ENCODE peak calls at places on chromosomes 6 and 20, in six cellular contexts. W is A673, R is cardiac muscle cell, D is WERI-Rb-1, J is heart left ventricle, C is fibroblast of the aortic adventitia. K is an unnamed sample.

GRCh38 chr6:53210821-53211220 is 62.2 kb upstream of the GCM1 start:
- DNase-seq in D (no peak), R (no peak), W (no peak), C (no peak), J (no peak), K (no peak)

GRCh38 chr6:39707962-39708683 is 17.1 kb downstream of the KIF6 start:
- DNase-seq in R (no peak), C (no peak), D (no peak), W (no peak), J (no peak), K (peak)

GRCh38 chr6:46684771-46685170 is 2.9 kb upstream of the TDRD6 start:
- DNase-seq in W (no peak), C (peak), D (no peak), J (no peak), R (no peak), K (peak)

GRCh38 chr20:3090565-3090964 is 6.0 kb upstream of the AVP start:
- DNase-seq in D (no peak), C (no peak), W (no peak), J (no peak), R (no peak), K (no peak)

GRCh38 chr20:50405915-50406609 is 104.1 kb upstream of the PTPN1 start:
- DNase-seq in D (no peak), C (no peak), R (no peak), J (no peak), W (no peak), K (no peak)

GRCh38 chr6:155528982-155529453 is 73.4 kb upstream of the NOX3 start:
- DNase-seq in W (peak), D (no peak), C (peak), R (no peak), J (no peak), K (peak)

GRCh38 chr6:90187437-90188049 is 109.1 kb downstream of the BACH2 start:
- DNase-seq in C (no peak), R (peak), D (no peak), J (no peak), W (peak), K (no peak)

GRCh38 chr20:45359406-45360148 is 3.4 kb upstream of the SYS1 start:
- DNase-seq in C (peak), R (no peak), W (no peak), J (no peak), D (no peak), K (peak)

GRCh38 chr20:61105395-61105794 is 146.7 kb upstream of the CDH4 start:
- DNase-seq in R (no peak), J (no peak), W (no peak), C (no peak), D (no peak), K (no peak)

GRCh38 chr6:81735756-81736380 is 16.6 kb downstream of the TENT5A start:
- DNase-seq in R (no peak), W (no peak), J (no peak), D (no peak), C (no peak), K (peak)

GRCh38 chr6:90000864-90001731 is 106.8 kb downstream of the GJA10 start:
- DNase-seq in D (peak), J (no peak), C (no peak), W (peak), R (no peak), K (peak)

GRCh38 chr6:170291271-170292110 is 613 bp upstream of the DLL1 start:
- DNase-seq in C (no peak), R (peak), J (peak), D (peak), W (peak), K (peak)

GRCh38 chr6:45438849-45439406 is 61.2 kb upstream of the SUPT3H start:
- DNase-seq in C (peak), R (no peak), W (no peak), J (no peak), D (no peak), K (peak)

GRCh38 chr6:115356371-115356770 is 704.3 kb downstream of the FRK start:
- DNase-seq in D (no peak), W (no peak), J (no peak), R (no peak), C (no peak), K (no peak)

GRCh38 chr6:142975272-142975805 is 30.4 kb upstream of the HIVEP2 start:
- DNase-seq in W (no peak), D (no peak), J (no peak), R (no peak), C (no peak), K (no peak)

GRCh38 chr6:166488081-166488685 is 98.3 kb downstream of the RAMACL start:
- DNase-seq in R (no peak), C (peak), W (peak), J (peak), D (peak), K (peak)

GRCh38 chr6:118932421-118932820 is 2.5 kb downstream of the MCM9 start:
- DNase-seq in J (no peak), D (no peak), R (no peak), C (no peak), W (no peak), K (no peak)

GRCh38 chr6:118934461-118935330 is at the start of gene MCM9:
- DNase-seq in J (peak), W (peak), R (peak), D (peak), C (peak), K (peak)

GRCh38 chr6:118936304-118936703 is 1.3 kb upstream of the MCM9 start:
- DNase-seq in J (no peak), W (no peak), C (no peak), R (no peak), D (no peak), K (no peak)

GRCh38 chr6:118935331-118935668 is 341 bp upstream of the MCM9 start:
- DNase-seq in J (no peak), R (no peak), C (no peak), D (no peak), W (no peak), K (no peak)

GRCh38 chr6:118933855-118934460 is 1.0 kb downstream of the MCM9 start:
- DNase-seq in C (no peak), D (no peak), J (no peak), R (no peak), W (no peak), K (no peak)
- H3K4me3 ChIP-seq in C (peak), D (peak), J (peak), R (peak), W (peak), K (peak)

DNA sequence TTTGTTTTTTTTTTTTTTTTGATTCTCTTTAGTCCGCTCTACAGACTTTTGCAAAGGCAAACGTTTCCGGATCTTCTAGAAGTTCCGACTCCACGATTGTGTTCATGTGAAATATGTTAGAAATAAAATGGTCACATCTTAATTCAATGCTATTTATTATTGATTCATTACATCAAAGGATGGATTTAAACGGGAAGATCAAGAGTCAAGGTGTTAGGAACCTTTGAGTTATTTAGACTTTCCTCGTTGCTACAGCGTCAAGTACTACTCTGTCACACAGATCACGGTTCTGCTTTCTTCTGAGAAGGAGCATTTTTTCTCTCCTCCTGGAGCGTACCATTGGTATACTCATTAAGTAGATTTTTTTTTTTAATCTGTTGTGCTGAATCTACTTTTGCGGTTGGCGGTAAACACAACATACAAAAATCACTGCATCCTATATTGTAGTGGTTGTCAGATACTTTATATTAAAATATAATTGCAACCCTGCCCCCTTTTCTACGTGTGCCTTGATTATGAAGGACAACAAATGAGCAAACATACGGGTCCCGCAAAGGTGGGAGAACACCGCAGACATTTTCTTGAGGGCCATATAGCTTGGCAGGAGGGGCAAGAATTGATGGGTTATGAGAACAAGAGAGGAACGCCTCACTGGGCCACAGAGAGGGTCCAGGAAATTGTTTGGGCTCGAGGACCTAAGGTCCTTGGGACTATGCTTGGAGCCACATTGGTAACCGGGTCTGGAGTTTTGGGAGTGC is 17.5 kb downstream of the HMGN4 start:
- DNase-seq in R (no peak), D (no peak), W (peak), C (no peak), J (no peak), K (no peak)
- H3K4me3 ChIP-seq in R (peak), D (no peak), W (peak), C (peak), J (no peak), K (peak)

GRCh38 chr20:62876826-62877728 is 15.5 kb upstream of the TCFL5 start:
- DNase-seq in R (no peak), D (no peak), J (peak), C (peak), W (no peak), K (peak)
- H3K4me3 ChIP-seq in R (no peak), D (no peak), J (no peak), C (no peak), W (no peak), K (no peak)

DNA sequence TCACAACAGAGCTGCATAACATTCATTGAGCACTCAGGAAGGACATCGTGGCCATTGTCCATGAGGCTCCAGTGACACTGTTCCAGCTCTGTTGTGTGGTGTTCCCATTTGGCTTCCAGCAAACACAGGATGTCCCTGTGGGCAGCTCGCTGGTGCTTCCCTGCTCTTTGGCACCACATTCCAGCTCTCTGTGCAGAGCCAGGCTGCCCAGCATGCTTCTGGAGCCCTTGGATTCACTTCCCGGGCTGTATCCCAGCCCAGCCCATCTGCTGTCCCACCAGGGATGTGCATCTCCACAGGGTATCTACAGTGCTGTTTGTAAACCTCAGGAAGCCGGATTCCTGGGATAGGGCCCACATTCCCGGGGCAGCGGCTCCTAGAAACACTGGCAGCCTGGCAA is 57.2 kb downstream of the CTCFL start:
- DNase-seq in J (no peak), C (peak), D (no peak), W (no peak), R (no peak), K (no peak)
- H3K4me3 ChIP-seq in J (no peak), C (no peak), D (no peak), W (no peak), R (no peak), K (no peak)

GRCh38 chr6:54632984-54633565 is 213.5 kb upstream of the FAM83B start:
- DNase-seq in W (no peak), J (no peak), C (no peak), D (peak), R (no peak), K (no peak)

GRCh38 chr6:54629132-54629531 is 217.4 kb upstream of the FAM83B start:
- DNase-seq in J (no peak), W (no peak), C (no peak), R (no peak), D (no peak), K (no peak)

GRCh38 chr6:54633601-54634000 is 213.0 kb upstream of the FAM83B start:
- DNase-seq in D (no peak), J (no peak), R (no peak), W (no peak), C (no peak), K (no peak)
- H3K4me3 ChIP-seq in D (no peak), J (no peak), R (no peak), W (no peak), C (no peak), K (no peak)

GRCh38 chr6:13303668-13304017 is 24.7 kb downstream of the TBC1D7 start:
- DNase-seq in W (peak), C (peak), D (peak), R (peak), J (peak), K (peak)
- H3K4me3 ChIP-seq in W (peak), C (no peak), D (no peak), R (no peak), J (no peak), K (no peak)

DNA sequence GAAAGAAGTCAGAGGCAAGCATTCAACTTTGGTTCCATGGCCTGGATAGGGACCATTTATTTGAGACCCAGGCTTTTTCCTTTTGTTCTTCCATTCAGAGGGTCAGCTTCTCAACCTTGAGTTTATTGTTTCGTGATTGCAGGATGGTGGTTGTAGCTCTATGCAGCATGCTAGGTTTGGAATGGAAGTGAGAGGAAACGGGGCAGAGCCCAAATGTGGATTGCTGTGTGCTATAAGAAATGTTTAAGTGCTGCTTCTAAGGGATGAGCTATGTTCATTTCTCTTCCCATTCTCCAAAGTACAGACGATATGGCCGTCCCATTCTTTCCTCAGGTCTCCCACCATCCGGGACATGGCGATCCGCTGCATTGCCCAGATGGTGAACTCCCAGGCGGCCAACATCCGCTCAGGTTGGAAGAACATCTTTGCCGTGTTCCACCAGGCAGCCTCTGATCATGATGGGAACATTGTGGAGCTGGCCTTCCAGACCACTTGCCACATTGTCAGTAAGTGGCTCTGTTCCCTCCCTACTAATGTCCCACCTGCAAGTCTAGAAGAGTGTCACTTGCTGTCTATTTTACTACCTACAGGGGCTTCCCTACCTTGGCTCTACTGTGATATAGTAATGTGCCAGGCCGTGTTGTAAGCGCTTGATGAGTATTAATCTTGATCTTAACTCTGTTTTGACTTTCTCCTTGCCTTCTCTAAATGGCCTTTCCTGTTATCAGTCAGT is 36.0 kb upstream of the CSE1L start:
- DNase-seq in J (no peak), R (no peak), W (no peak), C (no peak), D (no peak), K (no peak)
- H3K4me3 ChIP-seq in J (no peak), R (no peak), W (no peak), C (no peak), D (no peak), K (no peak)

DNA sequence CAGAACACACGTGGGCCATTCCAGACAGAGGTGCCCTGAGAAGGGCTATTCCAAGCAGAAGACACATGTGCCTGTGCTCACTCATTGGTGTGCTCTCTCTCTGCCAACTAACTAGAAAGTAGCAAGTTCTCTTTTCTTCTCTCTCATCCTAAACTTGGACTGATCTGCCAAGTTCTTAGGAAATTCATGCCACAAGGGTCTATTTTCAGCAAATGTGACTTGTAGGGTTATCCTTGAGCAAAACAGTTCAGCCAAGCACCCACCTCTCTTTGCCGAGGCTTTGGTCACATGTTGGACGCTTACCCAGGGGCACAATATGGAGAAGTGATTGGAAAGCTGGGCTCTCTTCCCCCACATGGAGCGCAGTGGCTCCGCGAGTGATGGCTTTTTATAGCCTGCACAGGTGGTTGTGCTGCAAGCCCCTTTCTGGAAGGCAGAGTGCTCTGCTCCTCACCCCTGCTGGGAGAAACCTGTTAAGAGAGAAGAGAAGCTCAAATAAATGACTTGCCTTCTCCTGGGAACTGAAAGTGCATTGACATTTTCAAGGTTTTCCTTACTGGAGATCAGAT is 47.7 kb upstream of the FNDC1 start:
- DNase-seq in W (no peak), R (no peak), C (no peak), D (no peak), J (no peak), K (no peak)
- H3K4me3 ChIP-seq in W (no peak), R (no peak), C (no peak), D (no peak), J (no peak), K (no peak)

DNA sequence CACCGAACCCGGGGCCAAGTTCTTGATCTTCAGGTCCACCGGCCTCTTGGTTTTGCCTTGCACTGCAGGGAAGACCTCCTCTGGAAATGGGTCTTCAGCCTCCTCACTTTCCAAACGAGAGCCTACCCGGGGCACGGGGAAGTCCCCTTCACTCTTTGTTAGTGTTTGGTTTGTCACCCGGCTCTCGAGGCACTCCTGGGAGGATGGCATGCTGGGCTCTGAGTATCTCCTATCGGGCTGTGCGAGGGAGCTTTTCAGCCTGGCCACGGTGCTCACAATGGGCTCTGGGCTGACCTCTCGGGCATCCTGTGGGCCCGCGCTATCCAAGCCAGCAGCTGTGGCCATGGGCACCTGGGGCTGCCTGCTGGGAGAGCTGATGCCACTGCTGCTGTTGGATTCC is 8.1 kb downstream of the TAGAP start:
- DNase-seq in R (no peak), C (no peak), J (no peak), W (no peak), D (no peak), K (no peak)
- H3K4me3 ChIP-seq in R (no peak), C (no peak), J (no peak), W (no peak), D (no peak), K (no peak)

K was measured in AG10803.